ENCODE peak calls at places on chromosomes 3 and 15, in ten cellular contexts. Y is hypothalamus; I is cardiac fibroblast; U is GM06990; B is CD4-positive, CD25-positive, alpha-beta regulatory T cell; Z is A172; A is C1 segment of cervical spinal cord; G is CD8-positive, alpha-beta memory T cell; Q is amygdala; D is stimulated activated CD4-positive, alpha-beta T cell treated with anti-CD3 and anti-CD28 coated beads, TNF-alpha, amount 100 ng/mL, for 24 hours. E is an unnamed sample.
A peak's percentile ranks its signal among the peaks of the same experiment; 100 is the strongest.

GRCh38 chr3:71930056-71930991 is 145.4 kb upstream of the PROK2 start:
- DNase-seq in Y (no peak), I (peak; percentile 76), U (peak; percentile 36), B (peak; percentile 58), Z (peak; percentile 8), A (no peak), G (no peak), Q (no peak), D (no peak), E (peak; percentile 58)

GRCh38 chr15:91302588-91303439 is 202.8 kb downstream of the SV2B start:
- DNase-seq in Y (no peak), I (peak; percentile 80), U (peak; percentile 10), B (peak; percentile 70), Z (peak; percentile 52), A (no peak), G (peak; percentile 45), Q (peak; percentile 4), D (no peak), E (peak; percentile 69)

GRCh38 chr15:51310064-51310463 is 28.3 kb downstream of the CYP19A1 start:
- DNase-seq in Y (no peak), I (peak; percentile 85), U (no peak), B (no peak), Z (no peak), A (no peak), G (no peak), Q (no peak), D (no peak), E (no peak)

GRCh38 chr15:44719293-44719999 is 8.1 kb downstream of the B2M start:
- DNase-seq in Y (no peak), I (peak; percentile 30), U (peak; percentile 74), B (peak; percentile 87), Z (no peak), A (no peak), G (peak; percentile 73), Q (no peak), D (peak; percentile 44), E (peak; percentile 37)

GRCh38 chr15:88704791-88705768 is 66.3 kb downstream of the ISG20 start:
- DNase-seq in Y (no peak), I (peak; percentile 13), U (no peak), B (no peak), Z (no peak), A (no peak), G (no peak), Q (peak; percentile 51), D (no peak), E (no peak)

GRCh38 chr15:59691194-59691805 is 2.2 kb upstream of the BNIP2 start:
- DNase-seq in Y (no peak), I (peak; percentile 76), U (peak; percentile 18), B (peak; percentile 73), Z (peak; percentile 14), A (no peak), G (peak; percentile 28), Q (peak; percentile 1), D (no peak), E (peak; percentile 35)

GRCh38 chr3:128385080-128385832 is 81.4 kb downstream of the DNAJB8 start:
- DNase-seq in Y (no peak), I (peak; percentile 52), U (no peak), B (no peak), Z (no peak), A (no peak), G (no peak), Q (no peak), D (no peak), E (no peak)

GRCh38 chr3:102712896-102713295 is 278.1 kb downstream of the ZPLD1 start:
- DNase-seq in Y (no peak), I (no peak), U (no peak), B (no peak), Z (no peak), A (no peak), G (no peak), Q (no peak), D (no peak), E (no peak)

GRCh38 chr15:78638658-78639314 is 2.2 kb downstream of the CHRNB4 start:
- DNase-seq in Y (no peak), I (peak; percentile 56), U (no peak), B (peak; percentile 39), Z (peak; percentile 49), A (no peak), G (no peak), Q (peak; percentile 14), D (no peak), E (peak; percentile 70)

GRCh38 chr15:55628369-55628730 is 40.2 kb upstream of the PYGO1 start:
- DNase-seq in Y (no peak), I (no peak), U (no peak), B (no peak), Z (no peak), A (no peak), G (no peak), Q (no peak), D (no peak), E (no peak)

GRCh38 chr3:118144919-118145318 is 889.7 kb downstream of the IGSF11 start:
- DNase-seq in Y (no peak), I (no peak), U (no peak), B (no peak), Z (no peak), A (no peak), G (no peak), Q (no peak), D (no peak), E (no peak)

GRCh38 chr15:79673416-79674123 is 223.2 kb downstream of the MTHFS start:
- DNase-seq in Y (no peak), I (peak; percentile 87), U (peak; percentile 68), B (peak; percentile 15), Z (peak; percentile 64), A (no peak), G (no peak), Q (no peak), D (no peak), E (peak; percentile 64)

GRCh38 chr15:48145923-48146322 is 25.1 kb downstream of the SLC24A5 start:
- DNase-seq in Y (no peak), I (peak; percentile 7), U (no peak), B (no peak), Z (no peak), A (no peak), G (no peak), Q (no peak), D (no peak), E (no peak)

GRCh38 chr3:49462222-49462621 is 7.8 kb upstream of the DAG1 start:
- DNase-seq in Y (no peak), I (peak; percentile 63), U (no peak), B (no peak), Z (peak; percentile 64), A (no peak), G (no peak), Q (no peak), D (no peak), E (no peak)

GRCh38 chr15:51869074-51869425 is 39.6 kb downstream of the TMOD3 start:
- DNase-seq in Y (no peak), I (peak; percentile 82), U (no peak), B (no peak), Z (peak; percentile 70), A (no peak), G (no peak), Q (no peak), D (no peak), E (no peak)

GRCh38 chr3:4474683-4475490 is 7.8 kb upstream of the SUMF1 start:
- DNase-seq in Y (no peak), I (peak; percentile 94), U (peak; percentile 34), B (no peak), Z (peak; percentile 83), A (no peak), G (no peak), Q (no peak), D (no peak), E (no peak)

GRCh38 chr15:20356444-20357138 is 185.0 kb downstream of the GOLGA6L6 start:
- DNase-seq in Y (no peak), I (peak; percentile 45), U (no peak), B (peak; percentile 79), Z (peak; percentile 22), A (no peak), G (peak; percentile 73), Q (no peak), D (peak; percentile 79), E (peak; percentile 87)

E was measured in GM10248.